ENCODE peak calls at places on chromosomes 2 and 18, in six cellular contexts. J is lower leg skin, U is choroid plexus epithelial cell, N is NCI-H1092, W is anterior cingulate cortex, O is frontal cortex. D is an unnamed sample.

GRCh38 chr2:233917146-233917545 is at the start of gene TRPM8:
- DNase-seq in N (no peak), W (no peak), U (no peak), J (no peak), O (no peak), D (no peak)

GRCh38 chr2:205758051-205758450 is 75.8 kb downstream of the NRP2 start:
- DNase-seq in U (peak), W (no peak), J (no peak), N (no peak), O (no peak), D (no peak)

GRCh38 chr2:1546901-1547300 is 133.6 kb downstream of the TPO start:
- DNase-seq in U (no peak), N (no peak), W (no peak), O (no peak), J (no peak), D (no peak)

GRCh38 chr2:17541514-17541950 is 1.0 kb downstream of the VSNL1 start:
- DNase-seq in O (no peak), J (no peak), N (no peak), U (no peak), W (no peak), D (no peak)

GRCh38 chr2:109482371-109482841 is 131.4 kb downstream of the SEPTIN10 start:
- DNase-seq in J (no peak), N (no peak), W (no peak), U (peak), O (no peak), D (no peak)

GRCh38 chr2:227862227-227862740 is 9.1 kb upstream of the DAW1 start:
- DNase-seq in W (no peak), O (no peak), J (no peak), U (peak), N (no peak), D (no peak)

GRCh38 chr18:79513381-79514081 is 117.8 kb downstream of the NFATC1 start:
- DNase-seq in N (no peak), O (no peak), J (no peak), U (no peak), W (no peak), D (no peak)

GRCh38 chr2:187194049-187194448 is 254.0 kb downstream of the CALCRL start:
- DNase-seq in O (no peak), W (no peak), N (no peak), J (no peak), U (no peak), D (no peak)

GRCh38 chr18:9135912-9136314 is 668 bp upstream of the ANKRD12 start:
- DNase-seq in J (no peak), U (peak), O (no peak), W (no peak), N (peak), D (no peak)

GRCh38 chr2:231627384-231628156 is 34.9 kb downstream of the TEX44 start:
- DNase-seq in O (no peak), J (no peak), U (peak), N (no peak), W (no peak), D (no peak)

GRCh38 chr2:148032215-148032614 is 11.3 kb downstream of the MBD5 start:
- DNase-seq in J (no peak), U (no peak), W (no peak), O (no peak), N (no peak), D (no peak)

GRCh38 chr2:191612496-191612895 is 65.4 kb upstream of the NABP1 start:
- DNase-seq in N (no peak), J (no peak), U (peak), O (no peak), W (no peak), D (no peak)

GRCh38 chr2:220076734-220077133 is 449.3 kb downstream of the SLC4A3 start:
- DNase-seq in J (peak), W (no peak), N (no peak), O (no peak), U (peak), D (no peak)

GRCh38 chr2:128756372-128756730 is 437.7 kb upstream of the HS6ST1 start:
- DNase-seq in N (no peak), W (no peak), O (no peak), U (no peak), J (no peak), D (no peak)

GRCh38 chr2:144325086-144325485 is 194.8 kb downstream of the ZEB2 start:
- DNase-seq in W (no peak), U (peak), J (no peak), O (no peak), N (no peak), D (no peak)

GRCh38 chr2:29627366-29627765 is 294.0 kb downstream of the ALK start:
- DNase-seq in J (no peak), W (no peak), O (no peak), U (peak), N (no peak), D (no peak)

GRCh38 chr2:123468071-123468470 is 557.0 kb upstream of the CNTNAP5 start:
- DNase-seq in J (no peak), W (no peak), N (no peak), U (no peak), O (no peak), D (no peak)

GRCh38 chr2:33321236-33321731 is 155.2 kb upstream of the RASGRP3 start:
- DNase-seq in W (no peak), U (peak), J (no peak), O (no peak), N (no peak), D (no peak)

GRCh38 chr2:232447638-232448472 is 8.1 kb upstream of the ALPI start:
- DNase-seq in O (no peak), N (no peak), U (no peak), J (no peak), W (no peak), D (peak)

GRCh38 chr2:67075056-67075455 is 322.1 kb upstream of the ETAA1 start:
- DNase-seq in U (no peak), J (no peak), N (no peak), W (no peak), O (no peak), D (no peak)

GRCh38 chr2:234333168-234334130 is 163.4 kb downstream of the ARL4C start:
- DNase-seq in J (no peak), O (no peak), N (no peak), W (no peak), U (no peak), D (no peak)

GRCh38 chr18:3207565-3207964 is 12.2 kb downstream of the MYOM1 start:
- DNase-seq in W (no peak), U (peak), J (no peak), O (no peak), N (no peak), D (no peak)

GRCh38 chr18:57843403-57843802 is 40.3 kb upstream of the ATP8B1 start:
- DNase-seq in O (no peak), U (no peak), J (no peak), W (no peak), N (no peak), D (no peak)

GRCh38 chr2:238518127-238518827 is 91.5 kb downstream of the ASB1 start:
- DNase-seq in N (no peak), W (no peak), O (no peak), J (peak), U (peak), D (no peak)

GRCh38 chr18:6994053-6994452 is 123.5 kb downstream of the LAMA1 start:
- DNase-seq in N (no peak), J (peak), U (peak), W (no peak), O (no peak), D (no peak)

D was measured in caudate nucleus.